ENCODE peak calls at places on chromosome 2, in five cellular contexts. Z, K, G, D and O are unnamed samples. For H3K9me3, the result is how much of the 10 kb centered on the place peaks cover.

GRCh38 chr2:204315236-204315662 is 230.0 kb upstream of the PARD3B start:
- DNase-seq in Z (no peak), K (no peak), G (no peak), D (peak), O (no peak)

GRCh38 chr2:118817469-118817868 is 30.0 kb downstream of the EN1 start:
- DNase-seq in Z (no peak), K (no peak), G (no peak), D (no peak), O (no peak)

GRCh38 chr2:179424571-179424970 is 159.9 kb upstream of the SESTD1 start:
- DNase-seq in Z (no peak), K (no peak), G (no peak), D (no peak), O (no peak)

GRCh38 chr2:135916232-135916631 is 40.0 kb upstream of the MCM6 start:
- DNase-seq in Z (no peak), K (no peak), G (peak), D (peak), O (no peak)

GRCh38 chr2:113770929-113771328 is 14.5 kb upstream of the SLC35F5 start:
- DNase-seq in Z (no peak), K (no peak), G (no peak), D (no peak), O (no peak)

GRCh38 chr2:196336715-196337617 is 165.6 kb upstream of the STK17B start:
- DNase-seq in Z (no peak), K (no peak), G (peak), D (peak), O (peak)

GRCh38 chr2:190867182-190867581 is 13.4 kb upstream of the GLS start:
- DNase-seq in Z (no peak), K (no peak), G (no peak), D (peak), O (no peak)

GRCh38 chr2:186459009-186459408 is 27.1 kb upstream of the ZC3H15 start:
- DNase-seq in Z (no peak), K (no peak), G (no peak), D (peak), O (no peak)

GRCh38 chr2:89775885-89776284 is 1084.4 kb downstream of the RPIA start:
- DNase-seq in Z (no peak), K (no peak), G (no peak), D (no peak), O (no peak)

GRCh38 chr2:159946326-159946992 is 116.0 kb downstream of the PLA2R1 start:
- DNase-seq in Z (no peak), K (no peak), G (no peak), D (peak), O (no peak)

GRCh38 chr2:218332288-218332687 is 24.4 kb upstream of the CATIP start:
- DNase-seq in Z (no peak), K (no peak), G (no peak), D (no peak), O (no peak)

GRCh38 chr2:104412384-104412783 is 441.5 kb upstream of the POU3F3 start:
- DNase-seq in Z (no peak), K (no peak), G (no peak), D (no peak), O (no peak)

GRCh38 chr2:112698834-112699515 is 21.8 kb upstream of the NT5DC4 start:
- DNase-seq in Z (no peak), K (no peak), G (no peak), D (no peak), O (no peak)

GRCh38 chr2:84938194-84938879 is 32.6 kb upstream of the KCMF1 start:
- DNase-seq in Z (no peak), K (no peak), G (peak), D (no peak), O (no peak)

GRCh38 chr2:16615687-16616615 is 49.7 kb downstream of the CYRIA start:
- DNase-seq in Z (peak), K (no peak), G (no peak), D (no peak), O (no peak)

GRCh38 chr2:95695613-95696012 is 103.8 kb downstream of the TRIM43 start:
- DNase-seq in Z (peak), K (no peak), G (no peak), D (no peak), O (no peak)

GRCh38 chr2:179991344-179991743 is 15.8 kb downstream of the CWC22 start:
- DNase-seq in Z (no peak), K (no peak), G (no peak), D (no peak), O (no peak)

GRCh38 chr2:81647715-81648114 is 1343.2 kb upstream of the LRRTM1 start:
- DNase-seq in Z (no peak), K (no peak), G (no peak), D (no peak), O (no peak)
- H3K9me3 ChIP-seq in Z (under half), K (under half), G (under half), D (under half), O (under half)

GRCh38 chr2:238771193-238771592 is 76.7 kb upstream of the TWIST2 start:
- DNase-seq in Z (no peak), K (no peak), G (no peak), D (peak), O (no peak)
- H3K9me3 ChIP-seq in Z (under half), K (under half), G (under half), D (under half), O (under half)

GRCh38 chr2:80748576-80748975 is 444.0 kb upstream of the LRRTM1 start:
- DNase-seq in Z (no peak), K (no peak), G (no peak), D (no peak), O (no peak)
- H3K9me3 ChIP-seq in Z (under half), K (under half), G (under half), D (under half), O (under half)

GRCh38 chr2:225319872-225320271 is 79.6 kb upstream of the NYAP2 start:
- DNase-seq in Z (no peak), K (no peak), G (no peak), D (no peak), O (no peak)
- H3K9me3 ChIP-seq in Z (under half), K (under half), G (under half), D (under half), O (under half)

DNA sequence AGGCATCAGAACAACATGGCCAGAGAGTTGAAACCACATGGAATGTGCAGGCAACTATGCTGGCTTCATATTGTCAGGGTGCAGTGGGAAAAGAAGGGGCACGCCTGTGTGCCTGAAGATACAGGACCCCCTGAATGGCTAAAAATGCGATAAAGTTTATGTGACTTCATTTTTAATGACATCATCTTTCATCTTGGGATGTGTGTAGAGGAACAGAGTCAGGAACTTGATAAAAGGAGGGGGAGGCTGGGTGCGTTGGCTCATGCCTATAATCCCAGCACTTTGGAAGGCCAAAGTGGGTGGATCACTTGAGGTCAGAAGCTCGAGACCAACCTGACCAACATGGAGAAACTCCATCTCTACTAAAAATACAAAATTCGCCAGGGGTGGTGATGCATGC is 872.6 kb downstream of the TDRD15 start:
- DNase-seq in Z (no peak), K (no peak), G (no peak), D (no peak), O (no peak)
- H3K9me3 ChIP-seq in Z (under half), K (under half), G (under half), D (under half), O (under half)

DNA sequence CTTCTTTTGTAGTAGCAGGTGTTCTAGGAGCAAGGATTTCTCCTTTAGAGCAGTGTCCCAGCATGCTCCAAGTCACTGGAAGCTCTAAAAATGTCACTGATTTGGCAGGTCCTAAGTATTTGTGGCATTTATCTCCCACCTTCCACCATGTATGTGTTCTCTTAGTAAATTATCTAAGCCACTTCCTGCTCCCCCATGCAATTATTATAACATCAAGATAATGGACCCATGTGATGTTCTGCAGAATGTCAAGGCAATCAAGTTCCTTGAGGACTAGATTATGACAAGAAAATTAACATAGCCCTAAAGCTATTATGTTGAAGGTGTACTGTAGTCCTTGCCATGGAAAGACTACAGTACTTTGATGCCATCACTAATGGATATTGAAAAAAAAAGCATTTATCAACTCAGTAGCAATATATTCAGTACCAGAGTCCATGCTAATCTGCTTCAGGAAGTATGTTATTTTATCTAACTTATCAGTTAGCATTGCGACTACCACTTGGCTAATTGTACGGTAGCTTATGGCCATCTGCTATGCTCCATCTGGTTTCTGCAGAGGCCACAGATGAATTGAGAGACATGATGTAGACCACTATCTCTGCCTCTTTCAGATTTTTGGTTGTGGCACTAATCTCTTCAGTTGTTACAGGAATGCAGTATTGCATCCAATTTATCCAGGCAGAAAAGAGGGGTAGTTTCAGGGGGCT is 56.7 kb downstream of the GPR39 start:
- DNase-seq in Z (no peak), K (no peak), G (no peak), D (no peak), O (no peak)
- H3K9me3 ChIP-seq in Z (under half), K (under half), G (under half), D (under half), O (under half)

GRCh38 chr2:198060277-198060676 is 255.9 kb downstream of the PLCL1 start:
- DNase-seq in Z (no peak), K (no peak), G (no peak), D (no peak), O (no peak)

GRCh38 chr2:198063242-198063641 is 258.8 kb downstream of the PLCL1 start:
- DNase-seq in Z (no peak), K (no peak), G (no peak), D (no peak), O (no peak)

GRCh38 chr2:198066597-198066996 is 262.2 kb downstream of the PLCL1 start:
- DNase-seq in Z (peak), K (no peak), G (no peak), D (no peak), O (no peak)

GRCh38 chr2:198062826-198063225 is 258.4 kb downstream of the PLCL1 start:
- DNase-seq in Z (no peak), K (no peak), G (no peak), D (no peak), O (no peak)

GRCh38 chr2:198065327-198065726 is 260.9 kb downstream of the PLCL1 start:
- DNase-seq in Z (no peak), K (no peak), G (no peak), D (no peak), O (no peak)
- H3K9me3 ChIP-seq in Z (under half), K (under half), G (under half), D (under half), O (under half)

DNA sequence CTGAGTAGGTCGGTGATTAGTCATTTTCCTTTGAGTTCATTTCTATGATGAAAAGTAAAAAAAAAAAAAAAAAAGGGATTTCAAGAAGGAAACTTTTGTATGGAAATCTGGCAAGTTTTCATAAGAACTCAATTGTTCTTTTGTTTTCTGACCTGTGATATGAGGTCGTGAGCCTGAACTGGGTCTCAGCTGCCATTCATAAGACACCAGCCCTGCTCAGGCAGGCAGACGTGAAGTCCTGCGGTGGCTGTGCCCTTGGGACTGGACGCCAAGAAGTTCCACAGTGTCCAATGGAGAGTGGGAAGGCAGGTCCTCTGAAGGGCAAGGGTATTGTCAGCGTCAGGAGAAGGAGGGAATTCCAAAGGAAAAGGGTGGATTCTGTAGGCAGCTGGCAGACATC is 183.9 kb downstream of the NCK2 start:
- DNase-seq in Z (no peak), K (no peak), G (no peak), D (no peak), O (no peak)
- H3K9me3 ChIP-seq in Z (under half), K (under half), G (under half), D (under half), O (under half)